ENCODE peak calls at places on chromosomes 6 and 20, in six cellular contexts. Y, L, Z, W, D and O are unnamed samples.
A peak's percentile ranks its signal among the peaks of the same experiment; 100 is the strongest.

GRCh38 chr6:68139130-68139529 is 496.0 kb upstream of the ADGRB3 start:
- DNase-seq in Y (no peak), L (no peak), D (no peak), Z (no peak), W (no peak), O (no peak)

GRCh38 chr6:132115714-132116366 is 164.7 kb upstream of the CCN2 start:
- DNase-seq in D (no peak), L (no peak), Z (no peak), Y (no peak), W (no peak), O (no peak)

GRCh38 chr6:26122005-26122388 is 34.8 kb downstream of the HFE start:
- DNase-seq in L (no peak), Y (no peak), W (no peak), D (no peak), Z (no peak), O (no peak)

GRCh38 chr6:73460044-73460443 is 1.5 kb upstream of the MTO1 start:
- DNase-seq in L (no peak), Y (no peak), Z (no peak), D (no peak), W (no peak), O (no peak)

GRCh38 chr20:54554006-54554405 is 78.6 kb downstream of the DOK5 start:
- DNase-seq in D (no peak), W (no peak), L (no peak), Z (no peak), Y (no peak), O (no peak)

GRCh38 chr6:49225471-49225870 is 237.6 kb downstream of the MMUT start:
- DNase-seq in Z (no peak), L (no peak), D (no peak), Y (no peak), W (no peak), O (no peak)

GRCh38 chr6:11527274-11527870 is 10.2 kb upstream of the TMEM170B start:
- DNase-seq in D (no peak), W (no peak), L (no peak), Y (no peak), Z (no peak), O (no peak)

GRCh38 chr20:6767536-6768227 is at the start of gene BMP2:
- DNase-seq in Z (no peak), W (no peak), D (peak; percentile 78), Y (peak; percentile 24), L (peak; percentile 30), O (peak; percentile 37)

GRCh38 chr20:37095108-37095608 is 639 bp downstream of the RBL1 start:
- DNase-seq in L (peak; percentile 24), Y (peak; percentile 29), W (no peak), Z (peak; percentile 41), D (no peak), O (peak; percentile 18)

GRCh38 chr6:166275714-166276166 is 32.5 kb downstream of the PRR18 start:
- DNase-seq in D (peak; percentile 98), Y (peak; percentile 88), L (peak; percentile 76), Z (peak; percentile 30), W (no peak), O (peak; percentile 75)

GRCh38 chr6:91376686-91377085 is 789.8 kb upstream of the MAP3K7 start:
- DNase-seq in Z (no peak), L (no peak), W (no peak), Y (no peak), D (no peak), O (no peak)

GRCh38 chr20:29497261-29497671 is 1760.2 kb upstream of the DEFB115 start:
- DNase-seq in D (no peak), L (no peak), Z (peak; percentile 12), W (no peak), Y (peak; percentile 36), O (no peak)

GRCh38 chr20:5595744-5596143 is 154.5 kb upstream of the SHLD1 start:
- DNase-seq in Y (no peak), L (no peak), W (no peak), Z (no peak), D (no peak), O (no peak)

GRCh38 chr20:50115591-50116367 is 2.8 kb upstream of the UBE2V1 start:
- DNase-seq in L (peak; percentile 71), Y (peak; percentile 85), W (peak; percentile 89), D (peak; percentile 89), Z (peak; percentile 96), O (peak; percentile 73)
- TF ChIP-seq POLR2A in L (peak; percentile 67), Y (peak; percentile 75), W (peak; percentile 77), D (peak; percentile 65), Z (peak; percentile 90), O (peak; percentile 55)

GRCh38 chr20:23047738-23048214 is 1.7 kb downstream of the THBD start:
- DNase-seq in L (no peak), D (no peak), Y (no peak), Z (no peak), W (no peak), O (no peak)
- TF ChIP-seq POLR2AphosphoS5 in L (no peak), D (no peak), Y (no peak), Z (no peak), W (no peak), O (no peak)

DNA sequence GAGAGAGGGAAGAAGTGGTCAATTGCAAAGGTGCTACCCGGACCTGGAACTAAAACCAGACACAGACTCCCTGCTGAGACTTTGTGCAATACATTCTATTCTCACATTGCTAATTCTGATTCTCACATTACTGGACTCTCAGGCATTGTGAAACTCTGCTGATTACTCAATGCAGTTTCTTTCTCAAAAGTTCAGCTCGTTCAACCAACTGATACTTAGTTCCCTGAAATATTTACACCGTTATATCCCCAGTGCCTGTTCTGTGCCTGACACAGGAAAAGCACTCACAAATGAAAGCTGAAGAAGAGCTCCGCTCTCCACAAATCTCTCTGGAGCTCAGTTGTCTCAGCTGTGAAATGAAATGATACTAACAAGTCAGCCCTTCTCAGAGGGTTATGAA is 503 bp upstream of the SLPI start:
- DNase-seq in W (no peak), D (no peak), Z (peak; percentile 37), Y (no peak), L (no peak), O (no peak)
- TF ChIP-seq TAF1 in W (no peak), D (no peak), Z (no peak), Y (no peak), L (no peak), O (no peak)

GRCh38 chr20:45819466-45819865 is 7.0 kb downstream of the UBE2C start:
- DNase-seq in Z (no peak), Y (no peak), W (no peak), L (no peak), D (no peak), O (no peak)

GRCh38 chr20:45817652-45818194 is 5.3 kb downstream of the UBE2C start:
- DNase-seq in Z (no peak), W (no peak), D (no peak), L (no peak), Y (no peak), O (no peak)

GRCh38 chr20:45814314-45814713 is 1.9 kb downstream of the UBE2C start:
- DNase-seq in W (no peak), D (no peak), L (no peak), Y (no peak), Z (no peak), O (no peak)

GRCh38 chr20:45818239-45818638 is 5.8 kb downstream of the UBE2C start:
- DNase-seq in Y (peak; percentile 40), L (no peak), D (no peak), Z (no peak), W (no peak), O (no peak)

GRCh38 chr20:45816951-45817651 is 4.7 kb downstream of the UBE2C start:
- DNase-seq in Y (no peak), D (no peak), L (no peak), Z (no peak), W (no peak), O (no peak)
- TF ChIP-seq POLR2A in Y (no peak), D (no peak), L (peak; percentile 45), Z (peak; percentile 34), W (peak; percentile 48), O (peak; percentile 37)

GRCh38 chr6:110041149-110041548 is 63.0 kb downstream of the GPR6 start:
- DNase-seq in W (no peak), L (no peak), Y (no peak), D (no peak), Z (no peak), O (no peak)

GRCh38 chr6:110040716-110041115 is 62.6 kb downstream of the GPR6 start:
- DNase-seq in D (no peak), Z (no peak), Y (no peak), W (no peak), L (no peak), O (no peak)

GRCh38 chr6:110037726-110038295 is 59.7 kb downstream of the GPR6 start:
- DNase-seq in D (no peak), W (no peak), Z (no peak), Y (no peak), L (no peak), O (no peak)

GRCh38 chr6:110039996-110040383 is 61.9 kb downstream of the GPR6 start:
- DNase-seq in L (no peak), W (no peak), D (peak; percentile 76), Y (no peak), Z (no peak), O (no peak)

GRCh38 chr6:110039364-110039995 is 61.4 kb downstream of the GPR6 start:
- DNase-seq in Y (peak; percentile 66), Z (peak; percentile 73), D (peak; percentile 84), W (peak; percentile 65), L (peak; percentile 54), O (peak; percentile 49)
- TF ChIP-seq POLR2AphosphoS5 in Y (no peak), Z (no peak), D (no peak), W (no peak), L (no peak), O (no peak)

GRCh38 chr6:46473866-46474265 is 17.4 kb downstream of the RCAN2 start:
- DNase-seq in Y (no peak), Z (no peak), W (no peak), D (no peak), L (no peak), O (no peak)
- TF ChIP-seq TAF1 in Y (no peak), Z (no peak), W (no peak), D (no peak), L (no peak), O (no peak)

DNA sequence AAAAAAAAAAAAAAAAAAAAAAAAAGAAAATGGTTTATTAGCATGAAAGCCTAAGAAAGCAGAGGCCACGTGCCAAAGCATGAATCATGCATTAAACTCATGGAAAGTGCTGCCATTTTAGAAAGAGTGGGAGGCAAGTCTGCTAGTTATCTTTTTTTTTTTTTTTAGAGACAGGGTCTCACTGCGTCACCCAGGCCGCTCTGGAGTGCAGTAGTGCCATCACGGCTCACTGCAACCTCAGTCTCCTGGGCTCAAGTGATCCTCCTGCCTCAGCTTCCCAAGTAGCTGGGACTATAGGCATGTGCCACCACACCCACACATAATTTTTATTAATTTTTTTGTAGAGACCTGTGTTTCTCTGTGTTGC is 5.2 kb downstream of the VWA7 start:
- DNase-seq in Y (no peak), W (no peak), Z (no peak), L (no peak), D (no peak), O (no peak)
- TF ChIP-seq POLR2A in Y (no peak), W (no peak), Z (no peak), L (no peak), D (no peak), O (no peak)

GRCh38 chr6:37244430-37245310 is 12.9 kb upstream of the TBC1D22B start:
- DNase-seq in W (no peak), Y (no peak), D (no peak), Z (peak; percentile 97), L (no peak), O (no peak)
- TF ChIP-seq POLR2AphosphoS5 in W (no peak), Y (no peak), D (no peak), Z (no peak), L (no peak), O (no peak)